ENCODE peak calls at places on chromosomes 1 and 21, in ten cellular contexts. One of them, this sample, is unnamed.

GRCh38 chr21:27804515-27804914 is 837.6 kb upstream of the ADAMTS5 start:
- DNase-seq in cardiac muscle cell: no peak
- DNase-seq in astrocyte of the spinal cord: no peak
- DNase-seq in ovary: no peak
- DNase-seq in prostate gland: no peak
- DNase-seq in IMR-90: no peak
- DNase-seq in stomach: no peak
- DNase-seq in CD8-positive, alpha-beta T cell: no peak
- DNase-seq in lower leg skin: no peak
- DNase-seq in Caco-2: no peak
- DNase-seq in this sample: no peak

GRCh38 chr1:245154429-245155185 is at the start of gene KIF26B:
- DNase-seq in lower leg skin: peak; percentile 87
- DNase-seq in astrocyte of the spinal cord: peak; percentile 71
- DNase-seq in ovary: peak; percentile 21
- DNase-seq in CD8-positive, alpha-beta T cell: no peak
- DNase-seq in stomach: no peak
- DNase-seq in prostate gland: no peak
- DNase-seq in cardiac muscle cell: peak; percentile 77
- DNase-seq in Caco-2: peak; percentile 62
- DNase-seq in IMR-90: peak; percentile 50
- DNase-seq in this sample: peak; percentile 89

GRCh38 chr1:183148599-183148998 is 37.5 kb upstream of the LAMC2 start:
- DNase-seq in stomach: no peak
- DNase-seq in ovary: no peak
- DNase-seq in Caco-2: no peak
- DNase-seq in IMR-90: peak; percentile 64
- DNase-seq in prostate gland: no peak
- DNase-seq in cardiac muscle cell: peak; percentile 50
- DNase-seq in astrocyte of the spinal cord: peak; percentile 49
- DNase-seq in CD8-positive, alpha-beta T cell: no peak
- DNase-seq in lower leg skin: no peak
- DNase-seq in this sample: no peak

GRCh38 chr1:38376577-38376976 is 330.0 kb upstream of the POU3F1 start:
- DNase-seq in IMR-90: no peak
- DNase-seq in stomach: no peak
- DNase-seq in prostate gland: no peak
- DNase-seq in cardiac muscle cell: no peak
- DNase-seq in lower leg skin: no peak
- DNase-seq in CD8-positive, alpha-beta T cell: no peak
- DNase-seq in ovary: no peak
- DNase-seq in astrocyte of the spinal cord: no peak
- DNase-seq in Caco-2: no peak
- DNase-seq in this sample: no peak

GRCh38 chr1:210917560-210918214 is 216.3 kb downstream of the KCNH1 start:
- DNase-seq in Caco-2: no peak
- DNase-seq in cardiac muscle cell: no peak
- DNase-seq in IMR-90: no peak
- DNase-seq in stomach: no peak
- DNase-seq in astrocyte of the spinal cord: no peak
- DNase-seq in prostate gland: no peak
- DNase-seq in CD8-positive, alpha-beta T cell: no peak
- DNase-seq in lower leg skin: no peak
- DNase-seq in ovary: no peak
- DNase-seq in this sample: no peak

GRCh38 chr1:235253219-235253640 is 74.7 kb downstream of the ARID4B start:
- DNase-seq in ovary: peak; percentile 33
- DNase-seq in Caco-2: peak; percentile 77
- DNase-seq in stomach: peak; percentile 65
- DNase-seq in cardiac muscle cell: peak; percentile 81
- DNase-seq in CD8-positive, alpha-beta T cell: peak; percentile 67
- DNase-seq in lower leg skin: no peak
- DNase-seq in prostate gland: peak; percentile 33
- DNase-seq in astrocyte of the spinal cord: peak; percentile 70
- DNase-seq in IMR-90: peak; percentile 72
- DNase-seq in this sample: peak; percentile 81

GRCh38 chr1:41240806-41241747 is 1.0 kb downstream of the SCMH1 start:
- DNase-seq in lower leg skin: peak; percentile 90
- DNase-seq in IMR-90: peak; percentile 17
- DNase-seq in astrocyte of the spinal cord: peak; percentile 31
- DNase-seq in ovary: peak; percentile 68
- DNase-seq in prostate gland: peak; percentile 47
- DNase-seq in Caco-2: no peak
- DNase-seq in CD8-positive, alpha-beta T cell: peak; percentile 67
- DNase-seq in cardiac muscle cell: peak; percentile 54
- DNase-seq in stomach: peak; percentile 62
- DNase-seq in this sample: peak; percentile 58

GRCh38 chr1:8874230-8875201 is 4.0 kb downstream of the ENO1 start:
- DNase-seq in cardiac muscle cell: peak; percentile 65
- DNase-seq in ovary: no peak
- DNase-seq in Caco-2: no peak
- DNase-seq in prostate gland: no peak
- DNase-seq in astrocyte of the spinal cord: peak; percentile 68
- DNase-seq in CD8-positive, alpha-beta T cell: no peak
- DNase-seq in stomach: no peak
- DNase-seq in IMR-90: peak; percentile 61
- DNase-seq in lower leg skin: no peak
- DNase-seq in this sample: no peak

GRCh38 chr1:107110346-107110745 is 30.5 kb upstream of the NTNG1 start:
- DNase-seq in prostate gland: no peak
- DNase-seq in Caco-2: no peak
- DNase-seq in stomach: no peak
- DNase-seq in lower leg skin: no peak
- DNase-seq in ovary: no peak
- DNase-seq in IMR-90: no peak
- DNase-seq in cardiac muscle cell: no peak
- DNase-seq in CD8-positive, alpha-beta T cell: no peak
- DNase-seq in astrocyte of the spinal cord: peak; percentile 35
- DNase-seq in this sample: no peak

GRCh38 chr1:243598433-243598832 is 251.6 kb downstream of the AKT3 start:
- DNase-seq in prostate gland: no peak
- DNase-seq in cardiac muscle cell: peak; percentile 72
- DNase-seq in CD8-positive, alpha-beta T cell: no peak
- DNase-seq in Caco-2: no peak
- DNase-seq in IMR-90: peak; percentile 93
- DNase-seq in stomach: no peak
- DNase-seq in ovary: no peak
- DNase-seq in lower leg skin: no peak
- DNase-seq in astrocyte of the spinal cord: peak; percentile 80
- DNase-seq in this sample: no peak

GRCh38 chr1:42739753-42740700 is at the start of gene CLDN19:
- DNase-seq in stomach: no peak
- DNase-seq in CD8-positive, alpha-beta T cell: no peak
- DNase-seq in astrocyte of the spinal cord: no peak
- DNase-seq in ovary: no peak
- DNase-seq in IMR-90: no peak
- DNase-seq in prostate gland: no peak
- DNase-seq in Caco-2: peak; percentile 66
- DNase-seq in cardiac muscle cell: no peak
- DNase-seq in lower leg skin: no peak
- DNase-seq in this sample: no peak

GRCh38 chr1:119276558-119276957 is 92.0 kb upstream of the HAO2 start:
- DNase-seq in ovary: no peak
- DNase-seq in astrocyte of the spinal cord: no peak
- DNase-seq in cardiac muscle cell: no peak
- DNase-seq in IMR-90: no peak
- DNase-seq in stomach: no peak
- DNase-seq in prostate gland: peak; percentile 7
- DNase-seq in lower leg skin: no peak
- DNase-seq in Caco-2: no peak
- DNase-seq in CD8-positive, alpha-beta T cell: no peak
- DNase-seq in this sample: no peak

GRCh38 chr1:196609114-196609737 is 986 bp upstream of the KCNT2 start:
- DNase-seq in ovary: no peak
- DNase-seq in Caco-2: no peak
- DNase-seq in stomach: no peak
- DNase-seq in lower leg skin: no peak
- DNase-seq in IMR-90: peak; percentile 11
- DNase-seq in cardiac muscle cell: no peak
- DNase-seq in CD8-positive, alpha-beta T cell: no peak
- DNase-seq in astrocyte of the spinal cord: peak; percentile 49
- DNase-seq in prostate gland: no peak
- DNase-seq in this sample: peak; percentile 71
- H3K4me3 ChIP-seq in ovary: peak overlapping the region; percentile 37
- H3K4me3 ChIP-seq in Caco-2: no peak overlapping the region
- H3K4me3 ChIP-seq in stomach: peak overlapping the region; percentile 48
- H3K4me3 ChIP-seq in lower leg skin: no peak overlapping the region
- H3K4me3 ChIP-seq in IMR-90: peak overlapping the region; percentile 53
- H3K4me3 ChIP-seq in cardiac muscle cell: peak overlapping the region; percentile 82
- H3K4me3 ChIP-seq in CD8-positive, alpha-beta T cell: no peak overlapping the region
- H3K4me3 ChIP-seq in astrocyte of the spinal cord: peak overlapping the region; percentile 70
- H3K4me3 ChIP-seq in prostate gland: peak overlapping the region; percentile 32
- H3K4me3 ChIP-seq in this sample: peak overlapping the region; percentile 99

GRCh38 chr1:200029035-200029623 is 1.6 kb downstream of the NR5A2 start:
- DNase-seq in cardiac muscle cell: peak; percentile 40
- DNase-seq in IMR-90: peak; percentile 36
- DNase-seq in astrocyte of the spinal cord: no peak
- DNase-seq in ovary: no peak
- DNase-seq in stomach: peak; percentile 49
- DNase-seq in Caco-2: peak; percentile 60
- DNase-seq in CD8-positive, alpha-beta T cell: no peak
- DNase-seq in prostate gland: peak; percentile 32
- DNase-seq in lower leg skin: no peak
- DNase-seq in this sample: no peak
- TF ChIP-seq CTCF in cardiac muscle cell: no peak
- TF ChIP-seq CTCF in IMR-90: no peak
- TF ChIP-seq CTCF in astrocyte of the spinal cord: no peak
- TF ChIP-seq CTCF in ovary: no peak
- TF ChIP-seq CTCF in stomach: no peak
- TF ChIP-seq CTCF in Caco-2: no peak
- TF ChIP-seq CTCF in CD8-positive, alpha-beta T cell: no peak
- TF ChIP-seq CTCF in prostate gland: no peak
- TF ChIP-seq CTCF in lower leg skin: no peak
- TF ChIP-seq CTCF in this sample: no peak

GRCh38 chr1:89198081-89198480 is 661 bp downstream of the GBP4 start:
- DNase-seq in IMR-90: no peak
- DNase-seq in CD8-positive, alpha-beta T cell: peak; percentile 52
- DNase-seq in astrocyte of the spinal cord: no peak
- DNase-seq in prostate gland: no peak
- DNase-seq in cardiac muscle cell: peak; percentile 10
- DNase-seq in stomach: no peak
- DNase-seq in ovary: peak; percentile 12
- DNase-seq in Caco-2: no peak
- DNase-seq in lower leg skin: no peak
- DNase-seq in this sample: no peak
- H3K4me3 ChIP-seq in IMR-90: no peak overlapping the region
- H3K4me3 ChIP-seq in CD8-positive, alpha-beta T cell: peak overlapping the region; percentile 70
- H3K4me3 ChIP-seq in astrocyte of the spinal cord: no peak overlapping the region
- H3K4me3 ChIP-seq in prostate gland: peak overlapping the region; percentile 40
- H3K4me3 ChIP-seq in cardiac muscle cell: peak overlapping the region; percentile 18
- H3K4me3 ChIP-seq in stomach: peak overlapping the region; percentile 57
- H3K4me3 ChIP-seq in ovary: peak overlapping the region; percentile 42
- H3K4me3 ChIP-seq in Caco-2: no peak overlapping the region
- H3K4me3 ChIP-seq in lower leg skin: no peak overlapping the region
- H3K4me3 ChIP-seq in this sample: no peak overlapping the region

GRCh38 chr1:94316836-94317789 is 79.7 kb upstream of the ARHGAP29 start:
- DNase-seq in Caco-2: peak; percentile 68
- DNase-seq in lower leg skin: no peak
- DNase-seq in CD8-positive, alpha-beta T cell: no peak
- DNase-seq in stomach: no peak
- DNase-seq in ovary: no peak
- DNase-seq in astrocyte of the spinal cord: no peak
- DNase-seq in IMR-90: peak; percentile 52
- DNase-seq in prostate gland: no peak
- DNase-seq in cardiac muscle cell: peak; percentile 73
- DNase-seq in this sample: no peak

GRCh38 chr1:94319319-94320180 is 82.2 kb upstream of the ARHGAP29 start:
- DNase-seq in CD8-positive, alpha-beta T cell: no peak
- DNase-seq in lower leg skin: no peak
- DNase-seq in prostate gland: no peak
- DNase-seq in cardiac muscle cell: no peak
- DNase-seq in stomach: no peak
- DNase-seq in IMR-90: no peak
- DNase-seq in ovary: no peak
- DNase-seq in Caco-2: no peak
- DNase-seq in astrocyte of the spinal cord: no peak
- DNase-seq in this sample: no peak

GRCh38 chr1:94316183-94316582 is 78.8 kb upstream of the ARHGAP29 start:
- DNase-seq in CD8-positive, alpha-beta T cell: no peak
- DNase-seq in astrocyte of the spinal cord: no peak
- DNase-seq in stomach: no peak
- DNase-seq in IMR-90: no peak
- DNase-seq in ovary: no peak
- DNase-seq in cardiac muscle cell: no peak
- DNase-seq in Caco-2: no peak
- DNase-seq in lower leg skin: no peak
- DNase-seq in prostate gland: no peak
- DNase-seq in this sample: no peak

GRCh38 chr1:94317790-94318188 is 80.4 kb upstream of the ARHGAP29 start:
- DNase-seq in prostate gland: no peak
- DNase-seq in lower leg skin: no peak
- DNase-seq in cardiac muscle cell: no peak
- DNase-seq in Caco-2: no peak
- DNase-seq in IMR-90: no peak
- DNase-seq in astrocyte of the spinal cord: no peak
- DNase-seq in ovary: no peak
- DNase-seq in CD8-positive, alpha-beta T cell: no peak
- DNase-seq in stomach: no peak
- DNase-seq in this sample: no peak

DNA sequence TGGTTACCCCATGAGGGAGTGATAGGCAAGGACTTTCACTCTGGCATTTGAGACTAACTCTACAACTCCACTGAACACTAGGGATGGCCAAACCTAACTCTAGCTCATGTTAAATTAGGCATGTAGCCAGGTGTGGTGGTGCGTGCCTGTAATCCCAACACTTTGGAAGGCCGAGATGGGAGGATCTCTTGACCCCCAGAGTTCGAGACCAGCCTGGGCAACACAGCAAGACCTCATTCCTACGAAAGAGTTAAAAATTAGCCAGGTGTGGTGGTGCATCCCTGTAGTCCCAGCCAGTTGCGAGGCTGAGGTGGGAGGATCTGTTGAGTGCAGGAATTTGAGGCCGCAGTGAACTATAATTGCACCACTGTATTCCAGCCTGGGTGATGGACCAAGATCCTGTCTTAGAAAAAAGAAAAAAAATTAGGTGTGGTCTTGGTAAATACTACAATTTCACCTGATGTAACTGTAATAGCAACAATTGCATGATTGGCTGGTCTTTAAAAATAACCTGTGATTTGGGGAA is 81.2 kb upstream of the ARHGAP29 start:
- DNase-seq in stomach: no peak
- DNase-seq in ovary: no peak
- DNase-seq in Caco-2: no peak
- DNase-seq in cardiac muscle cell: no peak
- DNase-seq in IMR-90: no peak
- DNase-seq in prostate gland: no peak
- DNase-seq in lower leg skin: no peak
- DNase-seq in CD8-positive, alpha-beta T cell: no peak
- DNase-seq in astrocyte of the spinal cord: no peak
- DNase-seq in this sample: no peak
- TF ChIP-seq CTCF in stomach: no peak
- TF ChIP-seq CTCF in ovary: no peak
- TF ChIP-seq CTCF in Caco-2: no peak
- TF ChIP-seq CTCF in cardiac muscle cell: no peak
- TF ChIP-seq CTCF in IMR-90: no peak
- TF ChIP-seq CTCF in prostate gland: no peak
- TF ChIP-seq CTCF in lower leg skin: no peak
- TF ChIP-seq CTCF in CD8-positive, alpha-beta T cell: no peak
- TF ChIP-seq CTCF in astrocyte of the spinal cord: no peak
- TF ChIP-seq CTCF in this sample: no peak